ENCODE peak calls at places on chromosomes 2 and 18, in ten cellular contexts. K is T-helper 1 cell, A is HT1080, I is GDM1, X is GM23248, S is BE2C, U is adipocyte, W is hepatic stellate cell, F is psoas muscle, P is GM04503. O is an unnamed sample.
A peak's percentile ranks its signal among the peaks of the same experiment; 100 is the strongest.

GRCh38 chr2:147713349-147713748 is 131.5 kb upstream of the ACVR2A start:
- DNase-seq in F (no peak), X (no peak), K (no peak), A (no peak), S (no peak), U (no peak), I (no peak), W (no peak), P (no peak), O (no peak)

GRCh38 chr2:95669441-95669994 is 77.7 kb downstream of the TRIM43 start:
- DNase-seq in W (no peak), F (no peak), P (no peak), A (no peak), I (no peak), U (peak; percentile 35), S (no peak), K (no peak), X (peak; percentile 50), O (no peak)

GRCh38 chr2:235666240-235666781 is 172.5 kb downstream of the AGAP1 start:
- DNase-seq in U (peak; percentile 88), P (peak; percentile 83), F (no peak), I (no peak), K (peak; percentile 1), A (peak; percentile 57), X (peak; percentile 79), W (peak; percentile 75), S (peak; percentile 61), O (no peak)

GRCh38 chr18:69755041-69755440 is 192.6 kb downstream of the CD226 start:
- DNase-seq in I (no peak), A (no peak), U (no peak), S (no peak), P (peak; percentile 14), F (no peak), X (no peak), K (no peak), W (no peak), O (no peak)

GRCh38 chr18:12085786-12086185 is 7.9 kb upstream of the ANKRD62 start:
- DNase-seq in F (no peak), W (no peak), A (no peak), X (no peak), I (no peak), K (no peak), S (no peak), U (no peak), P (no peak), O (no peak)

GRCh38 chr18:58592223-58593214 is 36.4 kb downstream of the ALPK2 start:
- DNase-seq in U (no peak), W (no peak), P (no peak), K (no peak), S (no peak), A (no peak), F (no peak), I (no peak), X (no peak), O (no peak)

GRCh38 chr2:128262315-128263253 is 56.1 kb downstream of the HS6ST1 start:
- DNase-seq in F (no peak), X (no peak), W (no peak), U (no peak), S (no peak), A (no peak), P (no peak), I (no peak), K (no peak), O (no peak)

GRCh38 chr2:43356774-43357173 is 130.4 kb upstream of the ZFP36L2 start:
- DNase-seq in W (peak; percentile 49), X (peak; percentile 53), A (no peak), F (no peak), S (no peak), U (peak; percentile 40), I (no peak), K (no peak), P (no peak), O (no peak)

GRCh38 chr2:103396152-103396551 is 634.3 kb downstream of the TMEM182 start:
- DNase-seq in I (no peak), P (no peak), S (no peak), F (no peak), W (no peak), U (no peak), K (no peak), A (no peak), X (no peak), O (no peak)

O was measured in glutamatergic neuron.